ENCODE peak calls at places on chromosomes 5 and 9, in five cellular contexts. R, B, A, J and W are unnamed samples. For H3K4me1, the result is how much of the 10 kb centered on the place peaks cover.

GRCh38 chr9:3977388-3977787 is 322.5 kb downstream of the GLIS3 start:
- DNase-seq in R (no peak), J (no peak), B (no peak), A (no peak), W (no peak)

GRCh38 chr5:669111-669841 is 23.9 kb downstream of the TPPP start:
- DNase-seq in J (peak), A (peak), B (no peak), R (no peak), W (no peak)

GRCh38 chr9:131640438-131641181 is 95.3 kb downstream of the PRRT1B start:
- DNase-seq in R (no peak), B (no peak), A (no peak), J (peak), W (no peak)

GRCh38 chr5:169050146-169050571 is 250.8 kb downstream of the SLIT3 start:
- DNase-seq in A (no peak), R (no peak), B (no peak), J (no peak), W (peak)

GRCh38 chr9:12797037-12797436 is 22.2 kb downstream of the LURAP1L start:
- DNase-seq in B (no peak), A (no peak), R (no peak), J (no peak), W (no peak)

GRCh38 chr9:113598451-113598850 is 134.9 kb downstream of the RGS3 start:
- DNase-seq in B (no peak), J (no peak), R (no peak), A (no peak), W (no peak)

GRCh38 chr9:104091708-104092107 is 2.4 kb upstream of the SMC2 start:
- DNase-seq in B (no peak), R (no peak), A (no peak), J (peak), W (no peak)

GRCh38 chr5:125316913-125317545 is 570.6 kb upstream of the ZNF608 start:
- DNase-seq in R (no peak), B (no peak), A (no peak), J (no peak), W (no peak)

GRCh38 chr5:103907001-103907400 is 344.4 kb upstream of the NUDT12 start:
- DNase-seq in A (no peak), B (no peak), J (no peak), R (no peak), W (no peak)

GRCh38 chr9:95771556-95772280 is 103.8 kb upstream of the ERCC6L2 start:
- DNase-seq in J (no peak), B (no peak), R (peak), A (no peak), W (no peak)

GRCh38 chr9:630817-631216 is 210.7 kb upstream of the DMRT1 start:
- DNase-seq in B (no peak), J (no peak), A (no peak), R (no peak), W (no peak)
- H3K4me1 ChIP-seq in B (half or more), J (under half), A (under half), R (under half), W (under half)

GRCh38 chr5:177041936-177042335 is 19.4 kb downstream of the ZNF346 start:
- DNase-seq in B (no peak), A (no peak), R (no peak), J (no peak), W (no peak)
- H3K4me1 ChIP-seq in B (under half), A (under half), R (under half), J (under half), W (under half)

GRCh38 chr9:32677931-32678330 is 42.5 kb upstream of the TAF1L start:
- DNase-seq in J (no peak), B (no peak), R (no peak), A (no peak), W (no peak)

DNA sequence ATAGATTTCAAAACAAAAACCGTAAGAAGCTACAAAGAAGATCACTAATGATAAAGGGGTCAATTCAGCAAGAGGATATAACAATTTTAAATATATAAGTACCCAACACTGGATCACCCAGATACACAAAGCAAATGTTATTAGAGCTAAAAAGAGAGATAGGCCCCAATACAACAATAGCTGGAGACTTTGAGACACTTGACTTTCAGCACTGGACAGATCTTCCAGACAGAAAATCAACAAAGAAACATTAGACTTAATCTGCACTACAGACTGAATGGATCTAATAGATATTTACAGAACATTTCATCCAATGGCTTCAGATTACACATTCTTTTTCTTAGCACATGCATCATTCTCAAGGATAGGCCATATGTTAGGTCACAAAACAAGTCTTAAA is 46.3 kb upstream of the TAF1L start:
- DNase-seq in J (no peak), B (no peak), A (no peak), R (no peak), W (no peak)
- H3K4me1 ChIP-seq in J (under half), B (under half), A (under half), R (under half), W (under half)

GRCh38 chr5:171847026-171847425 is 61.4 kb downstream of the SMIM23 start:
- DNase-seq in J (no peak), B (no peak), R (no peak), A (no peak), W (no peak)

GRCh38 chr5:171848006-171848405 is 62.4 kb downstream of the SMIM23 start:
- DNase-seq in J (no peak), A (no peak), B (no peak), R (no peak), W (no peak)

GRCh38 chr5:171849585-171850353 is 64.2 kb downstream of the SMIM23 start:
- DNase-seq in J (no peak), B (peak), R (no peak), A (no peak), W (no peak)

GRCh38 chr5:171848911-171849520 is 63.4 kb downstream of the SMIM23 start:
- DNase-seq in A (no peak), R (no peak), J (no peak), B (no peak), W (no peak)

GRCh38 chr5:171848487-171848886 is 62.9 kb downstream of the SMIM23 start:
- DNase-seq in J (no peak), R (no peak), A (no peak), B (no peak), W (no peak)
- H3K4me1 ChIP-seq in J (under half), R (under half), A (under half), B (under half), W (under half)

GRCh38 chr5:14187660-14188059 is 44.5 kb downstream of the TRIO start:
- DNase-seq in R (no peak), B (no peak), A (no peak), J (no peak), W (no peak)

GRCh38 chr5:14187157-14187556 is 44.0 kb downstream of the TRIO start:
- DNase-seq in R (no peak), A (no peak), J (no peak), B (no peak), W (no peak)

GRCh38 chr5:14190194-14191164 is 47.3 kb downstream of the TRIO start:
- DNase-seq in B (no peak), R (no peak), J (peak), A (no peak), W (no peak)

GRCh38 chr5:14189680-14190079 is 46.5 kb downstream of the TRIO start:
- DNase-seq in R (no peak), A (no peak), J (no peak), B (no peak), W (no peak)

DNA sequence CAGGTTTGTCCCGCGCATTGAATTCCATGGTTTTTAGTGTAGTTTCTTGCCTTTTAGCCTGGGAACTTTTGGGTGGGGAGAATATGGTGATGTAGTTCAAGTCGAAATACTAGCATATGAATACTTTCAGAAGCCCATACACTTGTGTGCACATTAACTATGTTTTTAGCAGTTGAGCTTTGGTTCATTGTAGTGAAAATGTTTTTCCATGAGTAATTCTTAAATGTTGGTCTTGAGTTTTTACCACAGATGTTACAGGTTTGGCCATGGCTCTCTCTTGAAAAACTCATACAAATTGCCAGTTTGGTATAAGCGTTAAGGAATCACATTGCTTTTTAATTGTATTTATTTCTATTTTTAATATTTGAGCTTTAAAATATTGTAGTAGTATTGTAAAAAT is 45.6 kb downstream of the TRIO start:
- DNase-seq in R (no peak), A (no peak), B (no peak), J (no peak), W (no peak)
- H3K4me1 ChIP-seq in R (under half), A (under half), B (half or more), J (under half), W (under half)

GRCh38 chr9:126126012-126126411 is 200.6 kb upstream of the MVB12B start:
- DNase-seq in A (no peak), B (no peak), R (no peak), J (no peak), W (no peak)
- H3K4me1 ChIP-seq in A (under half), B (under half), R (under half), J (under half), W (under half)

DNA sequence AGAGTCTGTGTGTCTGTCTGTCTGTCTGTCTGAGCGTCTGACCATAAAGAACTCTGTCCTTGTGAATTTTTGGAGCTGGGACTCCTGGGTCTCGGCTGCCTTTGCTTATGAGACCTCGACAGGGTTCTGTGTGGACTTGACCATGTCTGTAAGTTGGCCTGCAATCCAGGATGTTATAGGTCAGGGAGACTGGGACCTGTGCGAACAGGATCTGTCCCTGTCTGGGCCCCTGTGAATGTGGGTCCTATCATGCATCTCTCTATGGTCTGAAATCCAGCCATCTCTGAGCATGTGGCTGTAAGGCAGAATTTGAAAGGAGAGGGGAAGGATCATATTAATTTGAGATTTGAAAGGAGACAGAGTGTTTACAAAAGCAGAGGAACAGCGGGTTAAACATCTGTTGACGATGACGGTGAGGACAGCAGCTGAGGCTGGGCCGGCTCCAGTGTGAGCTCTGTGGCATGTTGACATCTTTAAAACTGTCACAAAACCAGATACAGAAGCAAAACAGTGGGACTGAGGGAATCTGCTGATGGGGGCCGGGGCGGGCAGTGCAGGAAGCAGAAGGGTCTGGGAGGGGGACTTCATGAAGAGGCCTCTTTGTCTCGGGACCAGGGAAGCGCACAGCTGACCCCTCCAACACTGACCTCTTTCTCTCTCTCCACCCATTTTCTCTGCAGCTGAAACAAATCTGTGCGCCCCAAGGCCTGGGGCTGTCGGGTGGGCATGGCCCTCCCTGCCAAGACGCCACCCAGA is 19.1 kb upstream of the MVB12B start:
- DNase-seq in J (no peak), B (no peak), A (no peak), R (no peak), W (no peak)
- H3K4me1 ChIP-seq in J (under half), B (under half), A (under half), R (under half), W (under half)

DNA sequence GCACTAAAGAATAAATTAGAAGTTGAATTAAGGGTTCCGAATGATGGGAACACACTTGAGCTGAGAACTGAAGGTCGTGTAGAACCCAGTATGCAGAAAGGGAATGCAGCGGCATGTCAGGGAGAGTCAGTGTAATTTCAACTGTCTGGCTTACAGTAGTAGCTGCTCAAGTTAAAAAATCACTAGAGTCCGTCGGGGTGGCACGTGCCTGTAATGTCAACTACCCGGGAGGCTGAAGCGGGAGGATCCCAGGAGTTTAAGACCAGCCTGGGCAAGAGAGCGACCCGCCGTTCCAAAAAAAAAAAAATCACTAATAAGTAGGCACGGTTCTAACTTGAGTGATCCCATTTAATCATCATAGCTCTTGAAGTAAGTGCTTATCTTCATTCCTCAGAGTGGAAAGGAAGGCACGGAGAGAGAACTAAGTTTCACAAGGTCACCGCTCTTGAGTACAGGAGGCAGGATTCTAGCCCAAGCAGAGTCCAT is 935 bp downstream of the RMRP start:
- DNase-seq in B (no peak), R (no peak), J (no peak), A (no peak), W (no peak)
- H3K4me1 ChIP-seq in B (under half), R (under half), J (under half), A (half or more), W (under half)